ENCODE peak calls at places on chromosomes 4 and X, in ten cellular contexts. One of them, this sample, is unnamed.
A peak's percentile ranks its signal among the peaks of the same experiment; 100 is the strongest.

GRCh38 chr4:121938282-121939092 is 13.4 kb downstream of the TRPC3 start:
- DNase-seq in HCT116: no peak
- DNase-seq in cardiac fibroblast: no peak
- DNase-seq in stimulated activated CD4-positive, alpha-beta T cell treated with anti-CD3 and anti-CD28 coated beads, Interleukin-4, amount 100 ng/mL, for 4 hours: no peak
- DNase-seq in fibroblast of lung: no peak
- DNase-seq in SW480: no peak
- DNase-seq in uterus: no peak
- DNase-seq in T follicular helper cell: no peak
- DNase-seq in Karpas-422: no peak
- DNase-seq in A172: no peak
- DNase-seq in this sample: no peak

GRCh38 chrX:55919367-55920221 is 202.0 kb downstream of the RRAGB start:
- DNase-seq in HCT116: no peak
- DNase-seq in Karpas-422: peak; percentile 73
- DNase-seq in cardiac fibroblast: no peak
- DNase-seq in T follicular helper cell: no peak
- DNase-seq in uterus: no peak
- DNase-seq in stimulated activated CD4-positive, alpha-beta T cell treated with anti-CD3 and anti-CD28 coated beads, Interleukin-4, amount 100 ng/mL, for 4 hours: no peak
- DNase-seq in A172: no peak
- DNase-seq in SW480: no peak
- DNase-seq in fibroblast of lung: no peak
- DNase-seq in this sample: no peak

GRCh38 chr4:17762705-17763104 is 18.7 kb downstream of the FAM184B start:
- DNase-seq in HCT116: no peak
- DNase-seq in stimulated activated CD4-positive, alpha-beta T cell treated with anti-CD3 and anti-CD28 coated beads, Interleukin-4, amount 100 ng/mL, for 4 hours: no peak
- DNase-seq in uterus: no peak
- DNase-seq in fibroblast of lung: peak; percentile 44
- DNase-seq in A172: no peak
- DNase-seq in cardiac fibroblast: peak; percentile 61
- DNase-seq in Karpas-422: peak; percentile 71
- DNase-seq in T follicular helper cell: no peak
- DNase-seq in SW480: no peak
- DNase-seq in this sample: no peak

GRCh38 chrX:134026732-134027311 is 41.4 kb upstream of the GPC3 start:
- DNase-seq in A172: peak; percentile 0
- DNase-seq in uterus: peak; percentile 37
- DNase-seq in stimulated activated CD4-positive, alpha-beta T cell treated with anti-CD3 and anti-CD28 coated beads, Interleukin-4, amount 100 ng/mL, for 4 hours: peak; percentile 5
- DNase-seq in HCT116: peak; percentile 10
- DNase-seq in Karpas-422: no peak
- DNase-seq in SW480: peak; percentile 50
- DNase-seq in T follicular helper cell: no peak
- DNase-seq in fibroblast of lung: peak; percentile 53
- DNase-seq in cardiac fibroblast: peak; percentile 17
- DNase-seq in this sample: no peak

GRCh38 chrX:155070975-155071693 is at the start of the genes BRCC3, CMC4 and MTCP1:
- DNase-seq in cardiac fibroblast: peak; percentile 75
- DNase-seq in uterus: peak; percentile 77
- DNase-seq in A172: peak; percentile 71
- DNase-seq in stimulated activated CD4-positive, alpha-beta T cell treated with anti-CD3 and anti-CD28 coated beads, Interleukin-4, amount 100 ng/mL, for 4 hours: peak; percentile 73
- DNase-seq in Karpas-422: peak; percentile 94
- DNase-seq in fibroblast of lung: peak; percentile 80
- DNase-seq in T follicular helper cell: peak; percentile 62
- DNase-seq in HCT116: peak; percentile 60
- DNase-seq in SW480: peak; percentile 80
- DNase-seq in this sample: peak; percentile 65

GRCh38 chr4:103075435-103075893 is 1.1 kb downstream of the SLC9B2 start:
- DNase-seq in fibroblast of lung: peak; percentile 45
- DNase-seq in SW480: peak; percentile 4
- DNase-seq in Karpas-422: peak; percentile 68
- DNase-seq in A172: peak; percentile 15
- DNase-seq in cardiac fibroblast: peak; percentile 45
- DNase-seq in uterus: no peak
- DNase-seq in HCT116: peak; percentile 1
- DNase-seq in T follicular helper cell: no peak
- DNase-seq in stimulated activated CD4-positive, alpha-beta T cell treated with anti-CD3 and anti-CD28 coated beads, Interleukin-4, amount 100 ng/mL, for 4 hours: no peak
- DNase-seq in this sample: no peak

GRCh38 chrX:53074987-53075386 is 7.2 kb upstream of the TSPYL2 start:
- DNase-seq in T follicular helper cell: no peak
- DNase-seq in SW480: peak; percentile 70
- DNase-seq in A172: peak; percentile 10
- DNase-seq in HCT116: no peak
- DNase-seq in uterus: no peak
- DNase-seq in fibroblast of lung: no peak
- DNase-seq in stimulated activated CD4-positive, alpha-beta T cell treated with anti-CD3 and anti-CD28 coated beads, Interleukin-4, amount 100 ng/mL, for 4 hours: no peak
- DNase-seq in Karpas-422: no peak
- DNase-seq in cardiac fibroblast: no peak
- DNase-seq in this sample: no peak

GRCh38 chrX:13215729-13216128 is 104.1 kb downstream of the ATXN3L start:
- DNase-seq in Karpas-422: no peak
- DNase-seq in T follicular helper cell: no peak
- DNase-seq in fibroblast of lung: peak; percentile 81
- DNase-seq in stimulated activated CD4-positive, alpha-beta T cell treated with anti-CD3 and anti-CD28 coated beads, Interleukin-4, amount 100 ng/mL, for 4 hours: no peak
- DNase-seq in uterus: no peak
- DNase-seq in cardiac fibroblast: peak; percentile 72
- DNase-seq in HCT116: no peak
- DNase-seq in A172: no peak
- DNase-seq in SW480: no peak
- DNase-seq in this sample: no peak

GRCh38 chrX:16445166-16445752 is 204.7 kb upstream of the S100G start:
- DNase-seq in T follicular helper cell: peak; percentile 22
- DNase-seq in fibroblast of lung: peak; percentile 30
- DNase-seq in A172: peak; percentile 47
- DNase-seq in SW480: peak; percentile 41
- DNase-seq in uterus: no peak
- DNase-seq in cardiac fibroblast: peak; percentile 47
- DNase-seq in Karpas-422: peak; percentile 81
- DNase-seq in HCT116: peak; percentile 22
- DNase-seq in stimulated activated CD4-positive, alpha-beta T cell treated with anti-CD3 and anti-CD28 coated beads, Interleukin-4, amount 100 ng/mL, for 4 hours: peak; percentile 12
- DNase-seq in this sample: no peak

GRCh38 chrX:85930099-85930498 is 117.3 kb downstream of the CHM start:
- DNase-seq in uterus: no peak
- DNase-seq in stimulated activated CD4-positive, alpha-beta T cell treated with anti-CD3 and anti-CD28 coated beads, Interleukin-4, amount 100 ng/mL, for 4 hours: no peak
- DNase-seq in Karpas-422: no peak
- DNase-seq in cardiac fibroblast: no peak
- DNase-seq in T follicular helper cell: no peak
- DNase-seq in fibroblast of lung: no peak
- DNase-seq in HCT116: no peak
- DNase-seq in A172: no peak
- DNase-seq in SW480: no peak
- DNase-seq in this sample: no peak

GRCh38 chr4:139524062-139524631 is 31.9 kb downstream of the SETD7 start:
- DNase-seq in stimulated activated CD4-positive, alpha-beta T cell treated with anti-CD3 and anti-CD28 coated beads, Interleukin-4, amount 100 ng/mL, for 4 hours: no peak
- DNase-seq in A172: no peak
- DNase-seq in fibroblast of lung: no peak
- DNase-seq in uterus: no peak
- DNase-seq in cardiac fibroblast: no peak
- DNase-seq in SW480: no peak
- DNase-seq in T follicular helper cell: no peak
- DNase-seq in Karpas-422: no peak
- DNase-seq in HCT116: no peak
- DNase-seq in this sample: no peak

GRCh38 chr4:82201805-82202636 is 171.8 kb downstream of the HNRNPD start:
- DNase-seq in fibroblast of lung: peak; percentile 45
- DNase-seq in SW480: peak; percentile 51
- DNase-seq in A172: peak; percentile 49
- DNase-seq in stimulated activated CD4-positive, alpha-beta T cell treated with anti-CD3 and anti-CD28 coated beads, Interleukin-4, amount 100 ng/mL, for 4 hours: peak; percentile 20
- DNase-seq in T follicular helper cell: peak; percentile 46
- DNase-seq in uterus: no peak
- DNase-seq in HCT116: peak; percentile 36
- DNase-seq in cardiac fibroblast: peak; percentile 53
- DNase-seq in Karpas-422: peak; percentile 71
- DNase-seq in this sample: peak; percentile 12

GRCh38 chr4:92066485-92066884 is 237.3 kb upstream of the GRID2 start:
- DNase-seq in uterus: no peak
- DNase-seq in cardiac fibroblast: no peak
- DNase-seq in HCT116: no peak
- DNase-seq in SW480: no peak
- DNase-seq in A172: no peak
- DNase-seq in Karpas-422: no peak
- DNase-seq in stimulated activated CD4-positive, alpha-beta T cell treated with anti-CD3 and anti-CD28 coated beads, Interleukin-4, amount 100 ng/mL, for 4 hours: no peak
- DNase-seq in fibroblast of lung: no peak
- DNase-seq in T follicular helper cell: no peak
- DNase-seq in this sample: no peak

GRCh38 chr4:37885496-37885895 is 5.4 kb upstream of the TBC1D1 start:
- DNase-seq in uterus: peak; percentile 53
- DNase-seq in stimulated activated CD4-positive, alpha-beta T cell treated with anti-CD3 and anti-CD28 coated beads, Interleukin-4, amount 100 ng/mL, for 4 hours: no peak
- DNase-seq in Karpas-422: peak; percentile 39
- DNase-seq in T follicular helper cell: no peak
- DNase-seq in HCT116: no peak
- DNase-seq in fibroblast of lung: peak; percentile 71
- DNase-seq in cardiac fibroblast: peak; percentile 51
- DNase-seq in SW480: no peak
- DNase-seq in A172: no peak
- DNase-seq in this sample: no peak

GRCh38 chrX:137926090-137926489 is 360.2 kb downstream of the ZIC3 start:
- DNase-seq in uterus: no peak
- DNase-seq in HCT116: no peak
- DNase-seq in fibroblast of lung: no peak
- DNase-seq in T follicular helper cell: no peak
- DNase-seq in cardiac fibroblast: no peak
- DNase-seq in Karpas-422: peak; percentile 53
- DNase-seq in stimulated activated CD4-positive, alpha-beta T cell treated with anti-CD3 and anti-CD28 coated beads, Interleukin-4, amount 100 ng/mL, for 4 hours: no peak
- DNase-seq in A172: no peak
- DNase-seq in SW480: peak; percentile 8
- DNase-seq in this sample: no peak

GRCh38 chrX:68177542-68177941 is 255.8 kb downstream of the OPHN1 start:
- DNase-seq in T follicular helper cell: no peak
- DNase-seq in A172: peak; percentile 15
- DNase-seq in uterus: no peak
- DNase-seq in HCT116: no peak
- DNase-seq in Karpas-422: no peak
- DNase-seq in SW480: no peak
- DNase-seq in stimulated activated CD4-positive, alpha-beta T cell treated with anti-CD3 and anti-CD28 coated beads, Interleukin-4, amount 100 ng/mL, for 4 hours: no peak
- DNase-seq in cardiac fibroblast: peak; percentile 69
- DNase-seq in fibroblast of lung: peak; percentile 18
- DNase-seq in this sample: no peak

GRCh38 chr4:23097251-23097650 is 404.5 kb downstream of the GBA3 start:
- DNase-seq in T follicular helper cell: no peak
- DNase-seq in SW480: no peak
- DNase-seq in Karpas-422: no peak
- DNase-seq in A172: peak; percentile 82
- DNase-seq in HCT116: no peak
- DNase-seq in uterus: no peak
- DNase-seq in cardiac fibroblast: peak; percentile 39
- DNase-seq in fibroblast of lung: peak; percentile 72
- DNase-seq in stimulated activated CD4-positive, alpha-beta T cell treated with anti-CD3 and anti-CD28 coated beads, Interleukin-4, amount 100 ng/mL, for 4 hours: no peak
- DNase-seq in this sample: no peak

GRCh38 chrX:69158166-69159040 is 6.8 kb downstream of the PJA1 start:
- DNase-seq in Karpas-422: peak; percentile 89
- DNase-seq in HCT116: no peak
- DNase-seq in uterus: peak; percentile 55
- DNase-seq in stimulated activated CD4-positive, alpha-beta T cell treated with anti-CD3 and anti-CD28 coated beads, Interleukin-4, amount 100 ng/mL, for 4 hours: peak; percentile 5
- DNase-seq in SW480: peak; percentile 40
- DNase-seq in fibroblast of lung: peak; percentile 83
- DNase-seq in cardiac fibroblast: peak; percentile 91
- DNase-seq in A172: peak; percentile 66
- DNase-seq in T follicular helper cell: no peak
- DNase-seq in this sample: no peak

GRCh38 chr4:68119921-68120320 is 9.7 kb downstream of the TMPRSS11F start:
- DNase-seq in Karpas-422: no peak
- DNase-seq in fibroblast of lung: no peak
- DNase-seq in T follicular helper cell: no peak
- DNase-seq in cardiac fibroblast: no peak
- DNase-seq in HCT116: no peak
- DNase-seq in uterus: no peak
- DNase-seq in stimulated activated CD4-positive, alpha-beta T cell treated with anti-CD3 and anti-CD28 coated beads, Interleukin-4, amount 100 ng/mL, for 4 hours: no peak
- DNase-seq in A172: no peak
- DNase-seq in SW480: no peak
- DNase-seq in this sample: no peak

GRCh38 chrX:154815274-154815818 is 10.1 kb upstream of the MPP1 start:
- DNase-seq in A172: no peak
- DNase-seq in uterus: no peak
- DNase-seq in Karpas-422: no peak
- DNase-seq in stimulated activated CD4-positive, alpha-beta T cell treated with anti-CD3 and anti-CD28 coated beads, Interleukin-4, amount 100 ng/mL, for 4 hours: no peak
- DNase-seq in cardiac fibroblast: peak; percentile 47
- DNase-seq in HCT116: no peak
- DNase-seq in fibroblast of lung: peak; percentile 84
- DNase-seq in SW480: no peak
- DNase-seq in T follicular helper cell: no peak
- DNase-seq in this sample: no peak

GRCh38 chrX:140091276-140091886 is 126.1 kb upstream of the CXorf66 start:
- DNase-seq in T follicular helper cell: peak; percentile 4
- DNase-seq in cardiac fibroblast: no peak
- DNase-seq in SW480: no peak
- DNase-seq in HCT116: no peak
- DNase-seq in A172: no peak
- DNase-seq in stimulated activated CD4-positive, alpha-beta T cell treated with anti-CD3 and anti-CD28 coated beads, Interleukin-4, amount 100 ng/mL, for 4 hours: peak; percentile 10
- DNase-seq in Karpas-422: no peak
- DNase-seq in fibroblast of lung: no peak
- DNase-seq in uterus: peak; percentile 13
- DNase-seq in this sample: no peak

GRCh38 chr4:170089743-170090666 is at the start of gene AADAT:
- DNase-seq in fibroblast of lung: peak; percentile 80
- DNase-seq in T follicular helper cell: no peak
- DNase-seq in SW480: peak; percentile 77
- DNase-seq in A172: peak; percentile 68
- DNase-seq in HCT116: peak; percentile 73
- DNase-seq in Karpas-422: no peak
- DNase-seq in cardiac fibroblast: peak; percentile 81
- DNase-seq in stimulated activated CD4-positive, alpha-beta T cell treated with anti-CD3 and anti-CD28 coated beads, Interleukin-4, amount 100 ng/mL, for 4 hours: no peak
- DNase-seq in uterus: peak; percentile 81
- DNase-seq in this sample: no peak

GRCh38 chr4:5444918-5445517 is 263.3 kb downstream of the EVC2 start:
- DNase-seq in A172: no peak
- DNase-seq in T follicular helper cell: no peak
- DNase-seq in uterus: no peak
- DNase-seq in Karpas-422: no peak
- DNase-seq in stimulated activated CD4-positive, alpha-beta T cell treated with anti-CD3 and anti-CD28 coated beads, Interleukin-4, amount 100 ng/mL, for 4 hours: no peak
- DNase-seq in fibroblast of lung: no peak
- DNase-seq in cardiac fibroblast: no peak
- DNase-seq in SW480: no peak
- DNase-seq in HCT116: no peak
- DNase-seq in this sample: no peak

This sample was measured in T-helper 22 cell.